ENCODE peak calls at places on chromosome 1, in six cellular contexts. Q is suprapubic skin, H is GM12878, C is SK-N-SH, K is stomach, G is K562. P is an unnamed sample.

GRCh38 chr1:197327776-197328364 is 59.8 kb downstream of the CRB1 start:
- DNase-seq in G (no peak), K (no peak), H (no peak), Q (no peak), C (peak), P (no peak)

GRCh38 chr1:230337266-230337665 is 88.9 kb downstream of the PGBD5 start:
- DNase-seq in Q (no peak), H (no peak), K (no peak), C (no peak), G (no peak), P (no peak)

GRCh38 chr1:48676822-48677221 is 99.9 kb downstream of the BEND5 start:
- DNase-seq in C (no peak), H (no peak), Q (no peak), G (no peak), K (no peak), P (no peak)

GRCh38 chr1:117260761-117261462 is 50.2 kb upstream of the VTCN1 start:
- DNase-seq in Q (no peak), K (no peak), H (no peak), G (no peak), C (no peak), P (no peak)

GRCh38 chr1:117512728-117513321 is 93.0 kb upstream of the TENT5C start:
- DNase-seq in G (peak), C (no peak), K (no peak), Q (no peak), H (no peak), P (no peak)

GRCh38 chr1:235648954-235649721 is 446 bp downstream of the GNG4 start:
- DNase-seq in C (peak), G (no peak), H (no peak), K (peak), Q (no peak), P (peak)

GRCh38 chr1:196380311-196380710 is 227.9 kb downstream of the KCNT2 start:
- DNase-seq in Q (no peak), C (no peak), H (no peak), K (no peak), G (no peak), P (no peak)

GRCh38 chr1:70504821-70505193 is 93.7 kb downstream of the CTH start:
- DNase-seq in G (no peak), K (no peak), H (no peak), C (peak), Q (no peak), P (peak)

GRCh38 chr1:48250572-48250971 is 28.1 kb downstream of the SLC5A9 start:
- DNase-seq in C (no peak), Q (no peak), K (peak), H (no peak), G (no peak), P (no peak)

GRCh38 chr1:195768936-195769335 is 839.3 kb downstream of the KCNT2 start:
- DNase-seq in Q (no peak), G (no peak), K (no peak), H (no peak), C (no peak), P (no peak)

GRCh38 chr1:167775178-167775577 is 53.4 kb downstream of the MPZL1 start:
- DNase-seq in C (no peak), K (no peak), H (no peak), Q (no peak), G (no peak), P (no peak)

GRCh38 chr1:179002552-179003345 is 22.9 kb upstream of the FAM20B start:
- DNase-seq in C (peak), G (peak), K (peak), H (no peak), Q (peak), P (peak)

GRCh38 chr1:187844313-187844712 is 1015.6 kb downstream of the PLA2G4A start:
- DNase-seq in Q (no peak), C (no peak), G (no peak), K (no peak), H (no peak), P (no peak)

GRCh38 chr1:12059722-12060464 is 3.2 kb upstream of the TNFRSF8 start:
- DNase-seq in C (no peak), K (no peak), G (no peak), Q (no peak), H (no peak), P (no peak)

GRCh38 chr1:93120614-93121013 is 41.5 kb downstream of the MTF2 start:
- DNase-seq in Q (no peak), C (no peak), K (no peak), G (no peak), H (no peak), P (no peak)

GRCh38 chr1:208829601-208830000 is 585.4 kb upstream of the PLXNA2 start:
- DNase-seq in H (no peak), K (no peak), G (no peak), C (no peak), Q (no peak), P (no peak)

GRCh38 chr1:60296794-60297193 is 223.2 kb upstream of the C1orf87 start:
- DNase-seq in G (no peak), H (no peak), C (no peak), Q (no peak), K (no peak), P (no peak)

GRCh38 chr1:185971688-185972087 is 237.5 kb downstream of the HMCN1 start:
- DNase-seq in G (no peak), C (no peak), H (no peak), K (no peak), Q (no peak), P (no peak)

GRCh38 chr1:78687315-78687714 is 37.7 kb downstream of the IFI44 start:
- DNase-seq in K (no peak), C (no peak), G (no peak), H (no peak), Q (no peak), P (no peak)

GRCh38 chr1:84156210-84156621 is 12.1 kb downstream of the PRKACB start:
- DNase-seq in K (no peak), Q (no peak), H (no peak), G (no peak), C (no peak), P (no peak)

GRCh38 chr1:231209531-231209930 is 31.5 kb upstream of the GNPAT start:
- DNase-seq in Q (no peak), H (no peak), G (no peak), K (no peak), C (no peak), P (no peak)

GRCh38 chr1:216457356-216457755 is 34.1 kb upstream of the USH2A start:
- DNase-seq in C (no peak), Q (no peak), K (no peak), H (no peak), G (no peak), P (no peak)

GRCh38 chr1:224054611-224055010 is 59.3 kb upstream of the FBXO28 start:
- DNase-seq in H (no peak), K (no peak), C (no peak), Q (no peak), G (no peak), P (no peak)

GRCh38 chr1:29197590-29197924 is 15.9 kb upstream of the SRSF4 start:
- DNase-seq in G (peak), H (no peak), Q (no peak), C (peak), K (peak), P (peak)

GRCh38 chr1:236686815-236687160 is 489 bp downstream of the ACTN2 start:
- DNase-seq in C (no peak), Q (no peak), H (no peak), G (peak), K (no peak), P (no peak)

GRCh38 chr1:46183119-46183842 is 7.0 kb upstream of the P3R3URF start:
- DNase-seq in K (peak), Q (no peak), G (no peak), C (no peak), H (no peak), P (peak)
- TF ChIP-seq POLR2AphosphoS5 in K (peak), Q (no peak), G (no peak), C (peak), H (no peak), P (no peak)

GRCh38 chr1:73106931-73107330 is 824.6 kb upstream of the NEGR1 start:
- DNase-seq in K (no peak), C (no peak), G (no peak), Q (no peak), H (no peak), P (no peak)
- TF ChIP-seq EP300 in K (no peak), C (no peak), G (no peak), Q (no peak), H (no peak), P (no peak)

GRCh38 chr1:156559797-156560112 is 12.6 kb downstream of the IQGAP3 start:
- DNase-seq in G (peak), C (no peak), Q (no peak), K (no peak), H (no peak), P (peak)
- TF ChIP-seq CTCF in G (no peak), C (no peak), Q (no peak), K (no peak), H (no peak), P (no peak)

GRCh38 chr1:201483373-201483949 is 14.5 kb upstream of the PHLDA3 start:
- DNase-seq in G (no peak), Q (no peak), H (no peak), C (no peak), K (no peak), P (no peak)

GRCh38 chr1:201482755-201483154 is 13.8 kb upstream of the PHLDA3 start:
- DNase-seq in G (no peak), C (no peak), H (no peak), Q (no peak), K (no peak), P (no peak)

GRCh38 chr1:201480231-201481003 is 11.4 kb upstream of the PHLDA3 start:
- DNase-seq in H (no peak), K (peak), C (no peak), G (peak), Q (peak), P (peak)

GRCh38 chr1:201481004-201481380 is 12.0 kb upstream of the PHLDA3 start:
- DNase-seq in G (no peak), C (no peak), H (no peak), Q (no peak), K (no peak), P (no peak)

GRCh38 chr1:201481761-201482493 is 12.9 kb upstream of the PHLDA3 start:
- DNase-seq in Q (peak), K (peak), H (peak), G (peak), C (peak), P (peak)
- TF ChIP-seq POLR2AphosphoS5 in Q (no peak), K (peak), H (no peak), G (no peak), C (no peak), P (peak)

GRCh38 chr1:228109073-228109961 is at the start of gene MRPL55:
- DNase-seq in Q (peak), K (peak), H (peak), G (peak), C (peak), P (peak)
- TF ChIP-seq EP300 in Q (no peak), K (no peak), H (no peak), G (peak), C (no peak), P (no peak)

GRCh38 chr1:8015036-8015808 is 10.9 kb downstream of the ERRFI1 start:
- DNase-seq in H (peak), C (peak), Q (no peak), G (peak), K (no peak), P (no peak)

GRCh38 chr1:8015809-8016165 is 10.3 kb downstream of the ERRFI1 start:
- DNase-seq in C (no peak), G (no peak), H (no peak), Q (no peak), K (no peak), P (peak)

GRCh38 chr1:8014381-8014988 is 11.6 kb downstream of the ERRFI1 start:
- DNase-seq in G (peak), C (no peak), Q (no peak), K (no peak), H (no peak), P (no peak)

GRCh38 chr1:8017495-8018310 is 8.4 kb downstream of the ERRFI1 start:
- DNase-seq in H (no peak), K (no peak), C (no peak), Q (no peak), G (no peak), P (no peak)

GRCh38 chr1:8016244-8017241 is 9.6 kb downstream of the ERRFI1 start:
- DNase-seq in G (peak), C (no peak), K (no peak), Q (no peak), H (no peak), P (no peak)
- TF ChIP-seq CTCF in G (peak), C (peak), K (no peak), Q (no peak), H (no peak), P (no peak)

P was measured in sigmoid colon.